ENCODE peak calls at places on chromosomes 1 and 21, in four cellular contexts. U, E, J and V are unnamed samples.

GRCh38 chr1:9892563-9893528 is 17.2 kb downstream of the CTNNBIP1 start:
- DNase-seq in U (no peak), E (no peak), J (peak; percentile 37), V (no peak)

GRCh38 chr1:151639466-151639865 is 27.6 kb downstream of the SNX27 start:
- DNase-seq in U (no peak), E (no peak), J (peak; percentile 26), V (peak; percentile 28)

GRCh38 chr1:53558916-53559315 is 99.7 kb downstream of the DMRTB1 start:
- DNase-seq in U (no peak), E (no peak), J (no peak), V (no peak)

GRCh38 chr1:2832506-2833453 is 31.3 kb upstream of the TTC34 start:
- DNase-seq in U (no peak), E (no peak), J (no peak), V (no peak)

GRCh38 chr1:159008744-159009188 is 941 bp upstream of the IFI16 start:
- DNase-seq in U (no peak), E (peak; percentile 37), J (peak; percentile 64), V (peak; percentile 69)

GRCh38 chr1:102120910-102121309 is 124.2 kb upstream of the OLFM3 start:
- DNase-seq in U (no peak), E (no peak), J (no peak), V (no peak)

GRCh38 chr1:38334930-38335592 is 288.5 kb upstream of the POU3F1 start:
- DNase-seq in U (no peak), E (no peak), J (no peak), V (no peak)

GRCh38 chr1:169460193-169460833 is 25.4 kb downstream of the SLC19A2 start:
- DNase-seq in U (peak; percentile 7), E (no peak), J (peak; percentile 2), V (no peak)

GRCh38 chr1:51535006-51535592 is 16.0 kb upstream of the EPS15 start:
- DNase-seq in U (no peak), E (no peak), J (peak; percentile 51), V (peak; percentile 54)

GRCh38 chr21:45516071-45516670 is 26.1 kb downstream of the SLC19A1 start:
- DNase-seq in U (no peak), E (no peak), J (no peak), V (no peak)

GRCh38 chr1:173392895-173393654 is 84.1 kb upstream of the PRDX6 start:
- DNase-seq in U (peak; percentile 15), E (no peak), J (no peak), V (no peak)

GRCh38 chr1:154944422-154945159 is 8.1 kb upstream of the PMVK start:
- DNase-seq in U (no peak), E (no peak), J (peak; percentile 93), V (no peak)

GRCh38 chr1:22454476-22455056 is 2.9 kb downstream of the ZBTB40 start:
- DNase-seq in U (no peak), E (no peak), J (peak; percentile 63), V (no peak)

GRCh38 chr1:235919797-235920475 is 53.2 kb upstream of the LYST start:
- DNase-seq in U (no peak), E (no peak), J (no peak), V (no peak)

GRCh38 chr1:214665606-214666110 is 62.7 kb downstream of the CENPF start:
- DNase-seq in U (no peak), E (no peak), J (no peak), V (no peak)

GRCh38 chr1:52706941-52707926 is 9.1 kb upstream of the COA7 start:
- DNase-seq in U (no peak), E (no peak), J (peak; percentile 88), V (no peak)

GRCh38 chr1:32068891-32069590 is 3.7 kb upstream of the TMEM39B start:
- DNase-seq in U (no peak), E (no peak), J (no peak), V (no peak)

GRCh38 chr21:36606983-36607325 is 92.0 kb upstream of the SIM2 start:
- DNase-seq in U (no peak), E (no peak), J (no peak), V (no peak)

GRCh38 chr1:201982082-201982922 is at the start of gene RNPEP:
- DNase-seq in U (no peak), E (peak; percentile 93), J (peak; percentile 69), V (no peak)

GRCh38 chr1:155989242-155989991 is 11.1 kb upstream of the ARHGEF2 start:
- DNase-seq in U (peak; percentile 74), E (peak; percentile 86), J (peak; percentile 77), V (no peak)

GRCh38 chr1:179953974-179954493 is 576 bp upstream of the CEP350 start:
- DNase-seq in U (no peak), E (peak; percentile 35), J (no peak), V (no peak)

GRCh38 chr1:23216771-23217420 is 406 bp downstream of the HTR1D start:
- DNase-seq in U (no peak), E (peak; percentile 76), J (peak; percentile 40), V (no peak)

GRCh38 chr21:44614161-44614631 is 2.3 kb downstream of the KRTAP10-8 start:
- DNase-seq in U (no peak), E (no peak), J (no peak), V (no peak)

GRCh38 chr1:92747735-92748134 is 37.2 kb downstream of the EVI5 start:
- DNase-seq in U (no peak), E (no peak), J (no peak), V (no peak)

GRCh38 chr1:54716299-54717047 is 812 bp downstream of the TTC4 start:
- DNase-seq in U (peak; percentile 4), E (no peak), J (no peak), V (peak; percentile 5)

GRCh38 chr1:206739411-206740076 is 31.0 kb upstream of the IL19 start:
- DNase-seq in U (no peak), E (peak; percentile 81), J (peak; percentile 27), V (peak; percentile 99)

GRCh38 chr1:32761253-32761877 is 55.8 kb downstream of the YARS1 start:
- DNase-seq in U (no peak), E (peak; percentile 28), J (peak; percentile 84), V (peak; percentile 26)

GRCh38 chr1:113325039-113325438 is 65.3 kb upstream of the MAGI3 start:
- DNase-seq in U (peak; percentile 7), E (no peak), J (peak; percentile 43), V (no peak)

GRCh38 chr1:95027046-95027445 is 45.7 kb downstream of the ALG14 start:
- DNase-seq in U (no peak), E (no peak), J (no peak), V (no peak)